ENCODE peak calls at places on chromosome 11, in six cellular contexts. One of them, this sample, is unnamed.

GRCh38 chr11:72240461-72241289 is 3.3 kb downstream of the PHOX2A start:
- DNase-seq in Panc1: no peak
- DNase-seq in uterus: no peak
- DNase-seq in aorta: no peak
- DNase-seq in kidney: no peak
- DNase-seq in SK-N-MC: no peak
- DNase-seq in this sample: no peak

GRCh38 chr11:120235024-120235628 is 4.8 kb upstream of the POU2F3 start:
- DNase-seq in Panc1: peak; percentile 47
- DNase-seq in uterus: no peak
- DNase-seq in aorta: peak; percentile 65
- DNase-seq in kidney: peak; percentile 81
- DNase-seq in SK-N-MC: no peak
- DNase-seq in this sample: peak; percentile 79

GRCh38 chr11:103091024-103091423 is 936 bp downstream of the DCUN1D5 start:
- DNase-seq in Panc1: no peak
- DNase-seq in uterus: no peak
- DNase-seq in aorta: no peak
- DNase-seq in kidney: no peak
- DNase-seq in SK-N-MC: no peak
- DNase-seq in this sample: no peak

GRCh38 chr11:124174001-124174400 is 9.1 kb upstream of the OR10D3 start:
- DNase-seq in Panc1: no peak
- DNase-seq in uterus: no peak
- DNase-seq in aorta: no peak
- DNase-seq in kidney: no peak
- DNase-seq in SK-N-MC: no peak
- DNase-seq in this sample: no peak

GRCh38 chr11:34669458-34669857 is 48.6 kb downstream of the EHF start:
- DNase-seq in Panc1: no peak
- DNase-seq in uterus: no peak
- DNase-seq in aorta: no peak
- DNase-seq in kidney: no peak
- DNase-seq in SK-N-MC: no peak
- DNase-seq in this sample: no peak

GRCh38 chr11:131817701-131818188 is 447.3 kb downstream of the NTM start:
- DNase-seq in Panc1: no peak
- DNase-seq in uterus: no peak
- DNase-seq in aorta: no peak
- DNase-seq in kidney: no peak
- DNase-seq in SK-N-MC: no peak
- DNase-seq in this sample: no peak

GRCh38 chr11:2699531-2700414 is at the start of gene KCNQ1OT1:
- DNase-seq in Panc1: peak; percentile 91
- DNase-seq in uterus: peak; percentile 92
- DNase-seq in aorta: peak; percentile 94
- DNase-seq in kidney: peak; percentile 97
- DNase-seq in SK-N-MC: peak; percentile 72
- DNase-seq in this sample: peak; percentile 96

GRCh38 chr11:123354371-123354770 is 75.7 kb upstream of the GRAMD1B start:
- DNase-seq in Panc1: no peak
- DNase-seq in uterus: no peak
- DNase-seq in aorta: no peak
- DNase-seq in kidney: no peak
- DNase-seq in SK-N-MC: no peak
- DNase-seq in this sample: no peak

GRCh38 chr11:61999141-61999975 is 31.9 kb upstream of the FTH1 start:
- DNase-seq in Panc1: no peak
- DNase-seq in uterus: no peak
- DNase-seq in aorta: no peak
- DNase-seq in kidney: no peak
- DNase-seq in SK-N-MC: no peak
- DNase-seq in this sample: no peak

GRCh38 chr11:45848654-45849081 is 1.4 kb downstream of the CRY2 start:
- DNase-seq in Panc1: no peak
- DNase-seq in uterus: no peak
- DNase-seq in aorta: no peak
- DNase-seq in kidney: no peak
- DNase-seq in SK-N-MC: no peak
- DNase-seq in this sample: no peak

GRCh38 chr11:30107899-30108298 is 91.1 kb upstream of the KCNA4 start:
- DNase-seq in Panc1: peak; percentile 50
- DNase-seq in uterus: no peak
- DNase-seq in aorta: no peak
- DNase-seq in kidney: no peak
- DNase-seq in SK-N-MC: no peak
- DNase-seq in this sample: no peak

GRCh38 chr11:29171350-29171950 is 845.4 kb downstream of the KCNA4 start:
- DNase-seq in Panc1: no peak
- DNase-seq in uterus: no peak
- DNase-seq in aorta: no peak
- DNase-seq in kidney: no peak
- DNase-seq in SK-N-MC: no peak
- DNase-seq in this sample: no peak

GRCh38 chr11:94728541-94728940 is 39.6 kb upstream of the AMOTL1 start:
- DNase-seq in Panc1: no peak
- DNase-seq in uterus: no peak
- DNase-seq in aorta: no peak
- DNase-seq in kidney: no peak
- DNase-seq in SK-N-MC: no peak
- DNase-seq in this sample: no peak

GRCh38 chr11:117817213-117818035 is 7.1 kb downstream of the FXYD2 start:
- DNase-seq in Panc1: peak; percentile 69
- DNase-seq in uterus: peak; percentile 84
- DNase-seq in aorta: peak; percentile 89
- DNase-seq in kidney: peak; percentile 95
- DNase-seq in SK-N-MC: peak; percentile 48
- DNase-seq in this sample: peak; percentile 80

GRCh38 chr11:117875397-117876048 is 935 bp downstream of the FXYD6 start:
- DNase-seq in Panc1: no peak
- DNase-seq in uterus: no peak
- DNase-seq in aorta: no peak
- DNase-seq in kidney: peak; percentile 74
- DNase-seq in SK-N-MC: no peak
- DNase-seq in this sample: no peak

GRCh38 chr11:115561116-115561515 is 56.9 kb upstream of the CADM1 start:
- DNase-seq in Panc1: no peak
- DNase-seq in uterus: no peak
- DNase-seq in aorta: no peak
- DNase-seq in kidney: no peak
- DNase-seq in SK-N-MC: no peak
- DNase-seq in this sample: no peak

GRCh38 chr11:34644669-34645406 is 23.9 kb downstream of the EHF start:
- DNase-seq in Panc1: no peak
- DNase-seq in uterus: no peak
- DNase-seq in aorta: no peak
- DNase-seq in kidney: no peak
- DNase-seq in SK-N-MC: no peak
- DNase-seq in this sample: no peak

GRCh38 chr11:97732011-97732632 is 1288.6 kb upstream of the CNTN5 start:
- DNase-seq in Panc1: no peak
- DNase-seq in uterus: no peak
- DNase-seq in aorta: no peak
- DNase-seq in kidney: no peak
- DNase-seq in SK-N-MC: no peak
- DNase-seq in this sample: no peak

GRCh38 chr11:78344114-78344513 is 73.5 kb downstream of the GAB2 start:
- DNase-seq in Panc1: no peak
- DNase-seq in uterus: no peak
- DNase-seq in aorta: no peak
- DNase-seq in kidney: no peak
- DNase-seq in SK-N-MC: no peak
- DNase-seq in this sample: no peak

GRCh38 chr11:124961972-124962609 is 8.1 kb downstream of the CCDC15 start:
- DNase-seq in Panc1: peak; percentile 78
- DNase-seq in uterus: no peak
- DNase-seq in aorta: no peak
- DNase-seq in kidney: no peak
- DNase-seq in SK-N-MC: peak; percentile 48
- DNase-seq in this sample: no peak

GRCh38 chr11:12069053-12069676 is 41.2 kb upstream of the MICAL2 start:
- DNase-seq in Panc1: no peak
- DNase-seq in uterus: no peak
- DNase-seq in aorta: peak; percentile 17
- DNase-seq in kidney: peak; percentile 29
- DNase-seq in SK-N-MC: no peak
- DNase-seq in this sample: no peak

GRCh38 chr11:11292839-11293238 is 60.2 kb downstream of the CSNK2A3 start:
- DNase-seq in Panc1: no peak
- DNase-seq in uterus: no peak
- DNase-seq in aorta: no peak
- DNase-seq in kidney: no peak
- DNase-seq in SK-N-MC: no peak
- DNase-seq in this sample: no peak

GRCh38 chr11:15858881-15859280 is 497.5 kb downstream of the SOX6 start:
- DNase-seq in Panc1: no peak
- DNase-seq in uterus: no peak
- DNase-seq in aorta: no peak
- DNase-seq in kidney: no peak
- DNase-seq in SK-N-MC: no peak
- DNase-seq in this sample: no peak

GRCh38 chr11:37907461-37908223 is 1309.6 kb upstream of the RAG2 start:
- DNase-seq in Panc1: no peak
- DNase-seq in uterus: no peak
- DNase-seq in aorta: no peak
- DNase-seq in kidney: peak; percentile 30
- DNase-seq in SK-N-MC: no peak
- DNase-seq in this sample: peak; percentile 3

GRCh38 chr11:134758342-134758931 is 346.4 kb upstream of the B3GAT1 start:
- DNase-seq in Panc1: no peak
- DNase-seq in uterus: no peak
- DNase-seq in aorta: no peak
- DNase-seq in kidney: no peak
- DNase-seq in SK-N-MC: no peak
- DNase-seq in this sample: no peak

GRCh38 chr11:83036701-83037100 is 35.0 kb downstream of the RAB30 start:
- DNase-seq in Panc1: no peak
- DNase-seq in uterus: no peak
- DNase-seq in aorta: no peak
- DNase-seq in kidney: no peak
- DNase-seq in SK-N-MC: no peak
- DNase-seq in this sample: no peak

GRCh38 chr11:83034673-83035014 is 37.1 kb downstream of the RAB30 start:
- DNase-seq in Panc1: no peak
- DNase-seq in uterus: no peak
- DNase-seq in aorta: no peak
- DNase-seq in kidney: no peak
- DNase-seq in SK-N-MC: no peak
- DNase-seq in this sample: no peak

GRCh38 chr11:83033972-83034672 is 37.6 kb downstream of the RAB30 start:
- DNase-seq in Panc1: no peak
- DNase-seq in uterus: peak; percentile 54
- DNase-seq in aorta: peak; percentile 61
- DNase-seq in kidney: no peak
- DNase-seq in SK-N-MC: no peak
- DNase-seq in this sample: peak; percentile 73

GRCh38 chr11:83035070-83035854 is 36.4 kb downstream of the RAB30 start:
- DNase-seq in Panc1: no peak
- DNase-seq in uterus: peak; percentile 35
- DNase-seq in aorta: no peak
- DNase-seq in kidney: no peak
- DNase-seq in SK-N-MC: peak; percentile 42
- DNase-seq in this sample: no peak

DNA sequence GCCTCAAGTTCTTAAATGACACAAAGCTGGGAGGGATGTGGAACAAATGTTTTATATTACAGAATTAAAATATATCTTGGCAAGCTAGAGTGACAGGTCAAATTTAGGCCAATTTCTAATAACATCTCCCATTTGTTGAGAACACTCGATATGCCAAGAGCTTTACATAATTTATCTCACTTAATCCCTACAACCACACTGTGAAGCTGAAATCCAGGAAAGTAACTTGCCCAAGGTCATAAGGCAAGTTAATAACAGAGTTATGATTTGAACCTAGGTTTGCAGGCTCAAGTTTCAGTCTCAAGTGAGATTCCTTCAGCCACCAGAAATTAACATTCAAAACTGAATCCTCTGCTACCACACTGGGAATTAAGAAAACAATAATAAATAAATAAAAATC is 38.3 kb downstream of the RAB30 start:
- DNase-seq in Panc1: no peak
- DNase-seq in uterus: no peak
- DNase-seq in aorta: no peak
- DNase-seq in kidney: no peak
- DNase-seq in SK-N-MC: no peak
- DNase-seq in this sample: no peak
- H3K27ac ChIP-seq in Panc1: no peak overlapping the region
- H3K27ac ChIP-seq in uterus: peak overlapping the region; percentile 80
- H3K27ac ChIP-seq in aorta: peak overlapping the region; percentile 76
- H3K27ac ChIP-seq in kidney: no peak overlapping the region
- H3K27ac ChIP-seq in SK-N-MC: peak overlapping the region; percentile 70
- H3K27ac ChIP-seq in this sample: peak overlapping the region; percentile 57

GRCh38 chr11:71145988-71146824 is 106.2 kb downstream of the SHANK2 start:
- DNase-seq in Panc1: no peak
- DNase-seq in uterus: no peak
- DNase-seq in aorta: no peak
- DNase-seq in kidney: peak; percentile 61
- DNase-seq in SK-N-MC: no peak
- DNase-seq in this sample: no peak

GRCh38 chr11:71145368-71145767 is 107.0 kb downstream of the SHANK2 start:
- DNase-seq in Panc1: no peak
- DNase-seq in uterus: no peak
- DNase-seq in aorta: no peak
- DNase-seq in kidney: peak; percentile 54
- DNase-seq in SK-N-MC: no peak
- DNase-seq in this sample: no peak

GRCh38 chr11:71144736-71145135 is 107.6 kb downstream of the SHANK2 start:
- DNase-seq in Panc1: no peak
- DNase-seq in uterus: no peak
- DNase-seq in aorta: no peak
- DNase-seq in kidney: no peak
- DNase-seq in SK-N-MC: no peak
- DNase-seq in this sample: no peak

GRCh38 chr11:71146846-71147245 is 105.5 kb downstream of the SHANK2 start:
- DNase-seq in Panc1: no peak
- DNase-seq in uterus: no peak
- DNase-seq in aorta: no peak
- DNase-seq in kidney: peak; percentile 66
- DNase-seq in SK-N-MC: no peak
- DNase-seq in this sample: no peak

GRCh38 chr11:71144010-71144409 is 108.4 kb downstream of the SHANK2 start:
- DNase-seq in Panc1: no peak
- DNase-seq in uterus: no peak
- DNase-seq in aorta: no peak
- DNase-seq in kidney: peak; percentile 77
- DNase-seq in SK-N-MC: no peak
- DNase-seq in this sample: no peak
- H3K9me3 ChIP-seq in Panc1: no peaks in the 10 kb centered on the region
- H3K9me3 ChIP-seq in uterus: no peaks in the 10 kb centered on the region
- H3K9me3 ChIP-seq in aorta: peaks cover 3% of the 10 kb centered on the region
- H3K9me3 ChIP-seq in kidney: no peaks in the 10 kb centered on the region
- H3K9me3 ChIP-seq in SK-N-MC: no peaks in the 10 kb centered on the region
- H3K9me3 ChIP-seq in this sample: peaks cover 2% of the 10 kb centered on the region

GRCh38 chr11:96198466-96198808 is 144.6 kb downstream of the MAML2 start:
- DNase-seq in Panc1: no peak
- DNase-seq in uterus: no peak
- DNase-seq in aorta: no peak
- DNase-seq in kidney: no peak
- DNase-seq in SK-N-MC: no peak
- DNase-seq in this sample: no peak
- H3K27ac ChIP-seq in Panc1: no peak overlapping the region
- H3K27ac ChIP-seq in uterus: peak overlapping the region; percentile 82
- H3K27ac ChIP-seq in aorta: no peak overlapping the region
- H3K27ac ChIP-seq in kidney: no peak overlapping the region
- H3K27ac ChIP-seq in SK-N-MC: no peak overlapping the region
- H3K27ac ChIP-seq in this sample: no peak overlapping the region

GRCh38 chr11:1168721-1169161 is 11.0 kb downstream of the MUC5AC start:
- DNase-seq in Panc1: no peak
- DNase-seq in uterus: no peak
- DNase-seq in aorta: no peak
- DNase-seq in kidney: peak; percentile 54
- DNase-seq in SK-N-MC: no peak
- DNase-seq in this sample: peak; percentile 46
- H3K9me3 ChIP-seq in Panc1: no peaks in the 10 kb centered on the region
- H3K9me3 ChIP-seq in uterus: no peaks in the 10 kb centered on the region
- H3K9me3 ChIP-seq in aorta: no peaks in the 10 kb centered on the region
- H3K9me3 ChIP-seq in kidney: no peaks in the 10 kb centered on the region
- H3K9me3 ChIP-seq in SK-N-MC: no peaks in the 10 kb centered on the region
- H3K9me3 ChIP-seq in this sample: no peaks in the 10 kb centered on the region